ENCODE peak calls at places on chromosomes 7 and 10, in eight cellular contexts. F is T1000; H is mesendoderm; Y is HEK293T; S is endothelial cell of umbilical vein; K is SK-N-DZ; E is activated T-helper 1 cell treated with anti-CD3 and anti-CD28 coated beads, Interleukin-12 subunit alpha, Interleukin-12 subunit beta, Interleukin-2, Interleukin-4 antibody, amounts not matched to agents 30 ng/mL and 10 ng/mL and 1 ng/mL, durations not matched to agents 14 hours and 24 hours and 36 hours; C is left cardiac atrium. T is an unnamed sample.

GRCh38 chr10:48447356-48448215 is 141.1 kb downstream of the MAPK8 start:
- DNase-seq in Y (no peak), E (no peak), S (no peak), H (no peak), F (no peak), K (no peak), C (no peak), T (no peak)

GRCh38 chr10:63866747-63867140 is 345.5 kb downstream of the REEP3 start:
- DNase-seq in K (peak), C (no peak), H (peak), E (no peak), S (peak), Y (peak), F (no peak), T (peak)

GRCh38 chr10:13505040-13505680 is 23.7 kb downstream of the BEND7 start:
- DNase-seq in E (no peak), H (no peak), K (no peak), F (no peak), S (no peak), Y (no peak), C (no peak), T (no peak)

GRCh38 chr7:40057292-40057691 is 77.1 kb downstream of the MPLKIP start:
- DNase-seq in K (no peak), S (no peak), C (peak), Y (no peak), E (no peak), F (no peak), H (no peak), T (no peak)

GRCh38 chr10:117541405-117541908 is 1.1 kb upstream of the EMX2 start:
- DNase-seq in S (no peak), F (peak), Y (peak), K (no peak), H (peak), C (no peak), E (no peak), T (no peak)

GRCh38 chr10:131001438-131001837 is 310.1 kb downstream of the TCERG1L start:
- DNase-seq in F (no peak), S (no peak), C (no peak), E (no peak), H (no peak), Y (no peak), K (no peak), T (no peak)

GRCh38 chr7:95264225-95264927 is 60.0 kb downstream of the PON1 start:
- DNase-seq in E (no peak), Y (no peak), H (no peak), F (no peak), S (no peak), C (no peak), K (no peak), T (no peak)

GRCh38 chr10:6649107-6649720 is 69.1 kb upstream of the PRKCQ start:
- DNase-seq in Y (no peak), C (no peak), E (no peak), S (no peak), K (no peak), H (no peak), F (no peak), T (no peak)

GRCh38 chr7:111516612-111517011 is 45.7 kb downstream of the IMMP2L start:
- DNase-seq in Y (no peak), E (no peak), H (no peak), F (no peak), C (no peak), S (no peak), K (no peak), T (no peak)

GRCh38 chr7:73766556-73767229 is 3.4 kb downstream of the CLDN3 start:
- DNase-seq in K (no peak), F (no peak), Y (no peak), C (no peak), H (no peak), S (no peak), E (no peak), T (no peak)

GRCh38 chr10:60425392-60426110 is 35.9 kb upstream of the ANK3 start:
- DNase-seq in H (no peak), Y (no peak), E (no peak), C (no peak), F (no peak), K (no peak), S (peak), T (no peak)

GRCh38 chr7:155456772-155457543 is 971 bp upstream of the EN2 start:
- DNase-seq in C (peak), K (peak), S (peak), E (no peak), Y (peak), F (no peak), H (peak), T (peak)

GRCh38 chr10:13774303-13774893 is 187.6 kb downstream of the PRPF18 start:
- DNase-seq in H (no peak), C (no peak), K (no peak), Y (no peak), S (no peak), E (no peak), F (no peak), T (no peak)

GRCh38 chr7:129575699-129576098 is 35.8 kb upstream of the NRF1 start:
- DNase-seq in S (no peak), Y (no peak), C (no peak), F (no peak), E (no peak), K (no peak), H (no peak), T (no peak)

GRCh38 chr7:2099036-2099957 is 133.4 kb downstream of the MAD1L1 start:
- DNase-seq in S (no peak), F (no peak), H (no peak), Y (no peak), K (no peak), E (no peak), C (no peak), T (no peak)

GRCh38 chr7:139869886-139870285 is 40.8 kb downstream of the TBXAS1 start:
- DNase-seq in C (no peak), H (no peak), K (no peak), E (no peak), Y (no peak), F (no peak), S (no peak), T (no peak)

GRCh38 chr10:13795653-13796555 is 209.1 kb downstream of the PRPF18 start:
- DNase-seq in Y (no peak), K (no peak), C (no peak), E (no peak), H (no peak), F (no peak), S (no peak), T (no peak)

GRCh38 chr7:36054642-36055041 is 98.4 kb upstream of the EEPD1 start:
- DNase-seq in C (no peak), Y (no peak), S (no peak), F (no peak), K (no peak), H (no peak), E (no peak), T (no peak)

GRCh38 chr10:78434886-78435285 is 401.2 kb downstream of the RPS24 start:
- DNase-seq in S (peak), E (no peak), Y (no peak), H (no peak), F (no peak), C (peak), K (no peak), T (no peak)

GRCh38 chr7:48938539-48938938 is 14.2 kb downstream of the CDC14C start:
- DNase-seq in S (no peak), Y (no peak), H (no peak), K (no peak), C (peak), F (peak), E (no peak), T (no peak)

GRCh38 chr10:26169466-26169865 is 47.1 kb upstream of the GAD2 start:
- DNase-seq in S (no peak), K (no peak), C (no peak), Y (no peak), H (peak), F (no peak), E (no peak), T (no peak)

GRCh38 chr10:119786117-119786769 is 60.4 kb downstream of the INPP5F start:
- DNase-seq in C (no peak), E (no peak), S (no peak), K (no peak), Y (peak), F (no peak), H (peak), T (no peak)

GRCh38 chr10:23345861-23346260 is 1.3 kb upstream of the C10orf67 start:
- DNase-seq in Y (no peak), K (no peak), F (no peak), C (no peak), S (no peak), H (no peak), E (no peak), T (no peak)

GRCh38 chr7:101898019-101898575 is 80.7 kb downstream of the CUX1 start:
- DNase-seq in K (no peak), S (peak), F (no peak), E (no peak), C (no peak), H (no peak), Y (no peak), T (no peak)

GRCh38 chr7:10657201-10657600 is 316.5 kb upstream of the PHF14 start:
- DNase-seq in F (no peak), S (no peak), C (no peak), H (peak), Y (no peak), E (no peak), K (no peak), T (no peak)

GRCh38 chr10:107529350-107529749 is 364.8 kb upstream of the SORCS1 start:
- DNase-seq in E (no peak), K (no peak), H (peak), Y (no peak), C (no peak), F (no peak), S (no peak), T (no peak)

GRCh38 chr10:127942811-127943210 is 35.9 kb downstream of the PTPRE start:
- DNase-seq in E (no peak), H (no peak), F (no peak), Y (no peak), C (no peak), S (peak), K (no peak), T (no peak)

GRCh38 chr10:3665316-3665908 is 119.6 kb downstream of the KLF6 start:
- DNase-seq in H (no peak), K (no peak), C (no peak), Y (no peak), S (no peak), F (no peak), E (no peak), T (no peak)

GRCh38 chr7:42763137-42763551 is 148.7 kb downstream of the C7orf25 start:
- DNase-seq in S (no peak), K (no peak), F (no peak), E (no peak), H (no peak), C (no peak), Y (no peak), T (no peak)

T was measured in SW 1271.